ENCODE peak calls at places on chromosomes 5 and 9, in nine cellular contexts. E, O, J, R, H, D, X, S and A are unnamed samples.

GRCh38 chr5:66621146-66621545 is 25.0 kb downstream of the MAST4 start:
- DNase-seq in S (no peak), J (no peak), E (no peak), D (no peak), O (no peak), H (no peak), R (no peak), X (no peak), A (no peak)

GRCh38 chr5:172575816-172576215 is 65.2 kb upstream of the NEURL1B start:
- DNase-seq in X (no peak), J (no peak), O (no peak), D (no peak), E (no peak), S (no peak), R (no peak), H (no peak), A (no peak)

GRCh38 chr5:99019812-99020697 is 91.2 kb upstream of the CHD1 start:
- DNase-seq in D (peak; percentile 81), O (peak; percentile 61), S (no peak), J (no peak), H (no peak), R (no peak), X (no peak), E (no peak), A (no peak)

GRCh38 chr5:6491548-6492290 is 43.1 kb downstream of the UBE2QL1 start:
- DNase-seq in H (no peak), J (no peak), X (no peak), S (no peak), R (no peak), E (no peak), O (no peak), D (no peak), A (no peak)

GRCh38 chr5:142626056-142626455 is 59.8 kb downstream of the FGF1 start:
- DNase-seq in H (no peak), D (no peak), E (no peak), O (no peak), J (no peak), X (no peak), R (no peak), S (no peak), A (no peak)

GRCh38 chr9:100229561-100229960 is 123.2 kb downstream of the TEX10 start:
- DNase-seq in O (no peak), H (peak; percentile 82), J (no peak), X (no peak), D (no peak), R (no peak), S (no peak), E (no peak), A (no peak)

GRCh38 chr5:159965031-159965837 is 43.7 kb upstream of the TTC1 start:
- DNase-seq in O (no peak), R (peak; percentile 62), S (peak; percentile 31), E (peak; percentile 39), J (peak; percentile 86), H (peak; percentile 60), D (peak; percentile 55), X (peak; percentile 42), A (no peak)

GRCh38 chr5:171395042-171395441 is 7.4 kb downstream of the NPM1 start:
- DNase-seq in R (no peak), H (no peak), D (no peak), X (no peak), E (no peak), J (no peak), S (no peak), O (no peak), A (no peak)

GRCh38 chr5:1762121-1762877 is 37.3 kb downstream of the MRPL36 start:
- DNase-seq in S (no peak), D (no peak), X (no peak), H (no peak), R (no peak), O (no peak), E (peak; percentile 3), J (peak; percentile 59), A (no peak)

DNA sequence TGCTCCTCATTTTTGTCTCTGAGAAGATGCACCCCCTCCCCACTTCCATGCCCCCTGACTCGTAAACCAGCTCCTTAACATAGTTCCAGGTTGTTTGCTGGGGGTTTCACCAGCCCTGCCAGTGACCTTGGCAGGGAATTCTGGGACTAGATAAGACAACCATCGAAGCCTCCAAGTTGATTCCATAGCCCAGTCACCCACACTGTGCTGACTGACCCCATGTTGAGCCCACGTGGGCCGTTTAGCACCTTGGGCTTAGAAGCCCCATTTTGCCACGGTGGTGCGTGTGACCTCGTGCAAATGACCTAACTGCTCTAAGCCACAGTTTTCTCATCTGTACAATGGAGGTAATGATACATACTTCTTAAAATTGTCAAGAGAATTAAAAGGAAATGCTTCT is 24.6 kb downstream of the PSAT1 start:
- DNase-seq in R (no peak), D (no peak), J (peak; percentile 37), X (no peak), E (no peak), S (no peak), O (no peak), H (no peak), A (no peak)
- TF ChIP-seq CTCF in R (no peak), D (no peak), J (no peak), X (no peak), E (no peak), S (no peak), O (no peak), H (no peak), A (no peak)

GRCh38 chr5:141494761-141495455 is 6.0 kb downstream of the PCDHGC5 start:
- DNase-seq in X (no peak), R (peak; percentile 50), O (no peak), J (peak; percentile 82), S (no peak), H (no peak), E (no peak), D (no peak), A (no peak)
- TF ChIP-seq CTCF in X (no peak), R (no peak), O (no peak), J (no peak), S (no peak), H (no peak), E (no peak), D (no peak), A (no peak)

GRCh38 chr9:4389003-4389402 is 89.1 kb upstream of the GLIS3 start:
- DNase-seq in S (no peak), J (no peak), O (no peak), X (no peak), H (no peak), D (no peak), R (no peak), E (no peak), A (no peak)

GRCh38 chr9:4384750-4385149 is 84.9 kb upstream of the GLIS3 start:
- DNase-seq in O (no peak), D (no peak), E (no peak), H (no peak), S (no peak), J (no peak), X (no peak), R (no peak), A (no peak)

GRCh38 chr9:4382722-4383317 is 83.0 kb upstream of the GLIS3 start:
- DNase-seq in O (no peak), H (no peak), D (peak; percentile 4), S (no peak), R (no peak), X (no peak), J (no peak), E (no peak), A (no peak)

GRCh38 chr9:4389755-4390154 is 89.9 kb upstream of the GLIS3 start:
- DNase-seq in J (no peak), H (no peak), X (no peak), S (no peak), D (no peak), E (no peak), R (no peak), O (no peak), A (no peak)

GRCh38 chr9:4386819-4387218 is 87.0 kb upstream of the GLIS3 start:
- DNase-seq in E (no peak), J (no peak), S (no peak), X (no peak), O (no peak), H (no peak), R (no peak), D (no peak), A (no peak)
- TF ChIP-seq CTCF in E (no peak), J (no peak), S (no peak), X (no peak), O (no peak), H (no peak), R (no peak), D (no peak), A (no peak)

GRCh38 chr5:15133456-15133965 is 261.9 kb upstream of the ANKH start:
- DNase-seq in O (no peak), S (no peak), J (no peak), E (no peak), D (no peak), R (no peak), X (no peak), H (no peak), A (no peak)
- TF ChIP-seq CTCF in O (no peak), S (no peak), J (no peak), E (no peak), D (no peak), R (no peak), X (no peak), H (no peak), A (no peak)